ENCODE peak calls at places on chromosomes 5 and 9, in nine cellular contexts. F is NB4, T is fibroblast of pulmonary artery, E is OCI-LY7, P is fibroblast of the aortic adventitia, A is BJ, I is cardiac fibroblast, D is GM12865, Y is endothelial cell of umbilical vein. L is an unnamed sample.

GRCh38 chr5:135534609-135535419 is 950 bp downstream of the NEUROG1 start:
- DNase-seq in F (no peak), T (no peak), E (no peak), P (no peak), A (no peak), I (no peak), D (no peak), Y (no peak), L (no peak)

GRCh38 chr5:43193952-43194321 is 1.9 kb downstream of the NIM1K start:
- DNase-seq in F (no peak), T (no peak), E (no peak), P (no peak), A (no peak), I (no peak), D (no peak), Y (no peak), L (no peak)

GRCh38 chr5:177453852-177454396 is 7.3 kb downstream of the PRR7 start:
- DNase-seq in F (no peak), T (no peak), E (peak; percentile 68), P (peak; percentile 32), A (no peak), I (no peak), D (no peak), Y (no peak), L (no peak)

GRCh38 chr5:75405296-75405695 is 68.3 kb downstream of the HMGCR start:
- DNase-seq in F (peak; percentile 37), T (no peak), E (no peak), P (no peak), A (no peak), I (peak; percentile 20), D (no peak), Y (no peak), L (no peak)

GRCh38 chr9:14153310-14153720 is 160.6 kb downstream of the NFIB start:
- DNase-seq in F (no peak), T (peak; percentile 47), E (no peak), P (peak; percentile 63), A (no peak), I (peak; percentile 41), D (no peak), Y (peak; percentile 32), L (no peak)

GRCh38 chr5:83632874-83633273 is 87.8 kb downstream of the HAPLN1 start:
- DNase-seq in F (no peak), T (peak; percentile 65), E (no peak), P (peak; percentile 33), A (peak; percentile 14), I (peak; percentile 57), D (no peak), Y (peak; percentile 84), L (peak; percentile 10)

GRCh38 chr5:135824541-135825041 is 9.9 kb upstream of the SLC25A48 start:
- DNase-seq in F (no peak), T (no peak), E (no peak), P (no peak), A (no peak), I (no peak), D (no peak), Y (no peak), L (no peak)

GRCh38 chr5:32851774-32852173 is 140.7 kb downstream of the NPR3 start:
- DNase-seq in F (no peak), T (no peak), E (no peak), P (no peak), A (no peak), I (no peak), D (no peak), Y (no peak), L (no peak)

GRCh38 chr5:56476487-56476856 is 243.3 kb upstream of the ANKRD55 start:
- DNase-seq in F (no peak), T (no peak), E (no peak), P (no peak), A (no peak), I (no peak), D (no peak), Y (no peak), L (no peak)

GRCh38 chr9:3576358-3576757 is 50.6 kb upstream of the RFX3 start:
- DNase-seq in F (peak; percentile 85), T (no peak), E (no peak), P (no peak), A (no peak), I (peak; percentile 5), D (no peak), Y (no peak), L (no peak)

GRCh38 chr9:37949576-37949975 is 45.6 kb upstream of the SLC25A51 start:
- DNase-seq in F (no peak), T (no peak), E (no peak), P (no peak), A (no peak), I (no peak), D (no peak), Y (no peak), L (no peak)

GRCh38 chr9:129069128-129069824 is 11.6 kb upstream of the DOLPP1 start:
- DNase-seq in F (peak; percentile 98), T (peak; percentile 19), E (no peak), P (no peak), A (no peak), I (no peak), D (peak; percentile 36), Y (no peak), L (no peak)

GRCh38 chr5:78586251-78586650 is 62.3 kb downstream of the LHFPL2 start:
- DNase-seq in F (peak; percentile 90), T (peak; percentile 99), E (no peak), P (peak; percentile 96), A (peak; percentile 97), I (peak; percentile 100), D (no peak), Y (peak; percentile 74), L (no peak)

GRCh38 chr9:88477300-88477751 is 57.7 kb upstream of the NXNL2 start:
- DNase-seq in F (no peak), T (peak; percentile 80), E (no peak), P (peak; percentile 94), A (peak; percentile 99), I (peak; percentile 96), D (no peak), Y (no peak), L (peak; percentile 91)

GRCh38 chr9:120184266-120184665 is 395.7 kb downstream of the CDK5RAP2 start:
- DNase-seq in F (no peak), T (no peak), E (peak; percentile 83), P (no peak), A (no peak), I (no peak), D (peak; percentile 29), Y (no peak), L (no peak)

GRCh38 chr5:67413749-67414148 is 217.2 kb upstream of the CD180 start:
- DNase-seq in F (no peak), T (no peak), E (no peak), P (no peak), A (no peak), I (peak; percentile 25), D (no peak), Y (peak; percentile 80), L (no peak)

GRCh38 chr5:96808868-96809558 is 1.3 kb upstream of the ERAP1 start:
- DNase-seq in F (no peak), T (no peak), E (no peak), P (no peak), A (no peak), I (no peak), D (no peak), Y (no peak), L (no peak)
- H3K4me3 ChIP-seq in F (peak overlapping the region; percentile 73), T (no peak overlapping the region), E (peak overlapping the region; percentile 84), P (no peak overlapping the region), A (no peak overlapping the region), I (no peak overlapping the region), D (peak overlapping the region; percentile 81), Y (no peak overlapping the region), L (no peak overlapping the region)

GRCh38 chr5:173885481-173886010 is 2.6 kb upstream of the CPEB4 start:
- DNase-seq in F (peak; percentile 45), T (peak; percentile 38), E (no peak), P (no peak), A (no peak), I (no peak), D (peak; percentile 51), Y (peak; percentile 71), L (no peak)
- TF ChIP-seq CTCF in F (no peak), T (no peak), E (no peak), P (no peak), A (no peak), I (no peak), D (no peak), Y (no peak), L (peak; percentile 1)

DNA sequence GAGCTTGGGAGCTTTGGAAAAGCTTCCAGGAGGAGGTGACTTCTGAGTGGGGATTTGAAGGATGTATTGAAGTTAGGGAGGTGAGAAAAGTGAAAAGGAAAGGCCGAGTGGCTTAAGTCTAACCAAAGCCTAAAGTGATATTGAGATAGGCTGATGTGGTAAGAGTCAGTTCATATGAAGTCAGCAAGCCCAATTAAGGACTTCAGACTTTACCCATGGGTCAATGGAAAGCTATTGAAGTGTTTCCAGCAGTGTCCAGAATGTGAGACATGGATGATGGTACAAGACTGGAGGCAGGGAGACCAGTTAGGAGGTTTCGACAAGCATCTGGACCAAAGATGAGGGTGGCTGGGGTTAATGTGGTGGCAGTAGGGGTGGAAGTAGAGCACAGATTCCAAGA is 134.3 kb upstream of the WWC1 start:
- DNase-seq in F (no peak), T (no peak), E (no peak), P (no peak), A (no peak), I (no peak), D (no peak), Y (no peak), L (no peak)
- H3K4me3 ChIP-seq in F (no peak overlapping the region), T (no peak overlapping the region), E (no peak overlapping the region), P (no peak overlapping the region), A (no peak overlapping the region), I (no peak overlapping the region), D (no peak overlapping the region), Y (no peak overlapping the region), L (no peak overlapping the region)

GRCh38 chr5:140800816-140801493 is at the start of gene PCDHA3:
- DNase-seq in F (peak; percentile 56), T (peak; percentile 50), E (peak; percentile 8), P (peak; percentile 36), A (no peak), I (peak; percentile 39), D (no peak), Y (peak; percentile 34), L (no peak)

GRCh38 chr5:140796718-140797095 is 2.1 kb downstream of the PCDHA2 start:
- DNase-seq in F (no peak), T (no peak), E (no peak), P (no peak), A (no peak), I (no peak), D (no peak), Y (no peak), L (no peak)

GRCh38 chr5:140802781-140803271 is 2.0 kb downstream of the PCDHA3 start:
- DNase-seq in F (no peak), T (no peak), E (no peak), P (no peak), A (no peak), I (no peak), D (no peak), Y (no peak), L (no peak)

GRCh38 chr5:140806834-140807775 is at the start of gene PCDHA4:
- DNase-seq in F (peak; percentile 31), T (peak; percentile 6), E (no peak), P (peak; percentile 16), A (no peak), I (peak; percentile 25), D (no peak), Y (peak; percentile 12), L (no peak)

DNA sequence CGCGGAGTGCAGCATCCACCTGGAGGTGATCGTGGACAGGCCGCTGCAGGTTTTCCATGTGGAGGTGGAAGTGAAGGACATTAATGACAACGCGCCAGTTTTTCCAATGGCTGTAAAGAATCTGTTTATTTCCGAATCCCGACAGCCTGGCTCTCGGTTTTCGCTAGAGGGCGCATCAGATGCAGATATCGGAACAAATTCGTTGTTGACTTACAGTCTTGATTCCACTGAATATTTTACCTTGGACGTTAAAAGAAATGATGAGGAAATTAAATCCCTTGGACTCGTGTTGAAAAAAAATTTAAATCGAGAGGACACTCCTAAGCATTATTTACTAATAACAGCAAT is 611 bp downstream of the PCDHA3 start:
- DNase-seq in F (no peak), T (peak; percentile 10), E (no peak), P (no peak), A (no peak), I (peak; percentile 9), D (no peak), Y (peak; percentile 4), L (no peak)
- TF ChIP-seq CTCF in F (no peak), T (peak; percentile 16), E (no peak), P (peak; percentile 25), A (peak; percentile 38), I (no peak), D (no peak), Y (peak; percentile 35), L (peak; percentile 44)

L was measured in epithelial cell of proximal tubule.